ENCODE peak calls at places on chromosomes 16 and 17, in eight cellular contexts. S, I, P, W, M, C, F and R are unnamed samples.

GRCh38 chr17:5418858-5419355 is 555 bp downstream of the NUP88 start:
- DNase-seq in S (no peak), I (peak; percentile 46), P (no peak), W (no peak), M (peak; percentile 52), C (peak; percentile 69), F (no peak), R (no peak)

GRCh38 chr17:64146418-64147109 is 16.6 kb upstream of the ERN1 start:
- DNase-seq in S (peak; percentile 47), I (peak; percentile 73), P (no peak), W (peak; percentile 72), M (peak; percentile 72), C (peak; percentile 70), F (no peak), R (peak; percentile 53)

GRCh38 chr16:4828567-4829320 is 18.3 kb downstream of the GLYR1 start:
- DNase-seq in S (no peak), I (no peak), P (no peak), W (no peak), M (no peak), C (no peak), F (no peak), R (no peak)

GRCh38 chr17:5485270-5486205 is at the start of gene DERL2:
- DNase-seq in S (no peak), I (no peak), P (no peak), W (no peak), M (peak; percentile 36), C (no peak), F (peak; percentile 69), R (no peak)

GRCh38 chr17:16215002-16215272 is 397 bp downstream of the NCOR1 start:
- DNase-seq in S (no peak), I (peak; percentile 71), P (no peak), W (peak; percentile 55), M (peak; percentile 40), C (peak; percentile 51), F (peak; percentile 54), R (no peak)

GRCh38 chr16:29816694-29817441 is 916 bp downstream of the PAGR1 start:
- DNase-seq in S (peak; percentile 41), I (peak; percentile 52), P (no peak), W (peak; percentile 61), M (peak; percentile 70), C (peak; percentile 74), F (peak; percentile 63), R (peak; percentile 62)

GRCh38 chr16:88905563-88905962 is 39.1 kb upstream of the PABPN1L start:
- DNase-seq in S (no peak), I (no peak), P (no peak), W (no peak), M (no peak), C (no peak), F (peak; percentile 97), R (peak; percentile 68)

GRCh38 chr17:42579794-42580551 is 2.4 kb upstream of the PSMC3IP start:
- DNase-seq in S (no peak), I (no peak), P (no peak), W (no peak), M (no peak), C (no peak), F (no peak), R (no peak)

GRCh38 chr16:49440156-49441065 is 66.8 kb downstream of the C16orf78 start:
- DNase-seq in S (no peak), I (peak; percentile 13), P (no peak), W (no peak), M (no peak), C (no peak), F (no peak), R (no peak)

GRCh38 chr16:66940236-66940635 is 4.9 kb downstream of the CES2 start:
- DNase-seq in S (no peak), I (no peak), P (no peak), W (no peak), M (no peak), C (no peak), F (no peak), R (no peak)

GRCh38 chr16:79717324-79717848 is 116.8 kb upstream of the MAF start:
- DNase-seq in S (no peak), I (no peak), P (no peak), W (no peak), M (no peak), C (no peak), F (no peak), R (no peak)

GRCh38 chr16:23082161-23082788 is 67.0 kb downstream of the USP31 start:
- DNase-seq in S (no peak), I (no peak), P (no peak), W (no peak), M (peak; percentile 23), C (no peak), F (no peak), R (no peak)

GRCh38 chr16:3013491-3013951 is 798 bp downstream of the CLDN9 start:
- DNase-seq in S (no peak), I (no peak), P (no peak), W (no peak), M (no peak), C (no peak), F (no peak), R (no peak)

GRCh38 chr17:37744633-37744927 is 279 bp downstream of the HNF1B start:
- DNase-seq in S (no peak), I (peak; percentile 27), P (no peak), W (no peak), M (no peak), C (no peak), F (no peak), R (no peak)

GRCh38 chr17:40025991-40026815 is 11.0 kb downstream of the CSF3 start:
- DNase-seq in S (no peak), I (no peak), P (no peak), W (no peak), M (peak; percentile 68), C (no peak), F (peak; percentile 10), R (no peak)

GRCh38 chr17:79777166-79777843 is 643 bp upstream of the CBX2 start:
- DNase-seq in S (no peak), I (peak; percentile 69), P (no peak), W (peak; percentile 58), M (peak; percentile 42), C (peak; percentile 49), F (no peak), R (peak; percentile 68)

DNA sequence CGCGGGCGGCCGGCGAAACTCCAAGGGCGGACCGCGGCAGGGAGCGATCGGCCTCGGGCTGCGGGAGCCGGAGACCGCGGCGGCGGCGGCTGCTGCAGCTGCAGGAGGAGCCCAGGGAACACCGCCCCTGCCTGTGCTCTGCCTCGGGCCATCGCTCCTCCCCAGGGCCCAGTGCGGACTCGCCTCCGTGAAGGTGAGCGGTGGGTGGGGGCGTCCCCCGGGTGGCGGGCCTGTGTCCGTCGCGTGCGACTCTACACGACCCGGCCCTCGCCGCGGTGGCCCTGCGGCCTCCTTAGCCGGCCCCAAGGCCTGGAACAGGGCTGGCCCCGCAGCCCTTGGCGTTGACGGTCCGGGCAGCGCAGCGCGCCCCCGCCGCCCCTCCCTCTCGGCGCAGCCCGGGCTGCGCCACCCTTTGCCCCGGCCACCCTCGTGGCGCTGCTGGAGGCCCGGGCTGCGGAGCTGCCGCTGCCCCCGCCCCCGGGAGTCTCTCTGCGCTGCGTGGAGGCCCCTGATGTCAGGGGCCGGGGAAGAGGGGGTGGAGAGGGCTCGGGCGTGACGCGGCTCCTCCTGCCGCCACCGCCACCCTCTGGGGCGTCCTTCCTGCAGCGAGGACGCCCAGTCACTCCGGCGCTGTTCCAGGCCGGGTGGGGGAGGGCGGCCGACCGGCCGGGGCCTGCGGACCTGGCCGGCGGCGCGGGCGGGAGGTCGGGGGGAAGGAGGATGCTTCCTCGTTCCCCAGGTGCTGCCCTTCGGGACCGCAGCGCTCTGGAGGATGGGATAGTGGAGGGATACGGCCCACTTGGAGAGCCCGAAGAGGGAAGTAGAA is 485 bp downstream of the DYNLL2 start:
- DNase-seq in S (no peak), I (peak; percentile 70), P (no peak), W (peak; percentile 81), M (peak; percentile 49), C (peak; percentile 74), F (peak; percentile 77), R (peak; percentile 53)
- TF ChIP-seq CTCF in S (no peak), I (no peak), P (no peak), W (no peak), M (no peak), C (no peak), F (peak; percentile 10), R (no peak)

DNA sequence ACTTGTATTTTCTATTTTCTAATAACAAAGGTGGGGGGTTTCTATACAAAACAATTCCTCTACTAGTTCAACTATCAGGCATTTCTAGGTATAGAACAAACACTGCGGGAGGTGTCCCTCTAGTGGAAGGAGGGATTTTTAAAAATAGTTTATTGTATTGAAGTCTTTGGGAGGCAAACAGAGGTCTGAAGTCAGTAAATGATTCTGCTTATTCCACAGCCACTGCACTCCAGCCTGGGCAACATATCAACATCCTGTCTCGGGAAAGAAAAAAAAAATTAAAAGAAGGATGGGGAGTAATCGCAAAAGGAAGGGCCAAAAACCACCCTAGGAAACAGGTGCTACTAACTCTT is 648 bp upstream of the ERCC4 start:
- DNase-seq in S (no peak), I (no peak), P (no peak), W (no peak), M (peak; percentile 41), C (peak; percentile 41), F (peak; percentile 62), R (no peak)
- TF ChIP-seq CTCF in S (no peak), I (no peak), P (peak; percentile 49), W (no peak), M (no peak), C (no peak), F (peak; percentile 65), R (no peak)

GRCh38 chr16:81996664-81997529 is 14.4 kb downstream of the SDR42E1 start:
- DNase-seq in S (no peak), I (no peak), P (no peak), W (no peak), M (peak; percentile 76), C (no peak), F (peak; percentile 45), R (no peak)
- TF ChIP-seq CTCF in S (no peak), I (peak; percentile 19), P (no peak), W (no peak), M (peak; percentile 30), C (no peak), F (peak; percentile 56), R (no peak)

GRCh38 chr17:44331249-44331760 is 6.7 kb upstream of the SLC25A39 start:
- DNase-seq in S (no peak), I (peak; percentile 74), P (no peak), W (no peak), M (peak; percentile 38), C (peak; percentile 88), F (peak; percentile 68), R (peak; percentile 77)

GRCh38 chr17:44334315-44335181 is 9.9 kb upstream of the SLC25A39 start:
- DNase-seq in S (no peak), I (no peak), P (no peak), W (no peak), M (no peak), C (no peak), F (no peak), R (no peak)

GRCh38 chr17:44335515-44336356 is 9.4 kb upstream of the GRN start:
- DNase-seq in S (no peak), I (no peak), P (no peak), W (no peak), M (no peak), C (peak; percentile 46), F (no peak), R (no peak)

GRCh38 chr17:44327715-44328449 is 3.3 kb upstream of the SLC25A39 start:
- DNase-seq in S (no peak), I (no peak), P (no peak), W (no peak), M (no peak), C (no peak), F (no peak), R (no peak)

DNA sequence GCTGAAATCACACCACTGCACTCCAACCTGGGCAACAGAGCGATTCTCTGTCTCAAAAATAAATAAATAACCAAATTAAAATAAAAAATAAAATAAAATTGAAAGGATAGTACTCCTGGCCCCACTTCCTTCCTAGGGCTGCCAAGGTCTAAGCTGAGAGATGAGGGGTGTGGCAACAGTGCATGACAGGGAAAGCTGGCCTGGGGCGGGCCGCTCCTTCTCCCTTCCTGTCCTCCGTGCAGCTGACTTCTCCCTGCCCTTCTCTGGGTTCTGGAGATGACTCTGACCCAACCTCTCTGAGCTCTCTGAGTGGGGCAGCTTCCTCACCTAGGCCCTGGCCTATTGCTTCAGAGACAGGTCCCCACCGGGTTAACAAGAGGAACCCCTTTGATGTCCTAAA is 8.7 kb upstream of the SLC25A39 start:
- DNase-seq in S (no peak), I (no peak), P (no peak), W (no peak), M (no peak), C (peak; percentile 51), F (no peak), R (no peak)
- TF ChIP-seq CTCF in S (no peak), I (no peak), P (no peak), W (no peak), M (no peak), C (no peak), F (no peak), R (no peak)